ENCODE peak calls at places on chromosome 7, in four cellular contexts. A is tibial artery, D is GM12865, F is cardiac fibroblast. V is an unnamed sample.

GRCh38 chr7:140704205-140704604 is 7.7 kb downstream of the NDUFB2 start:
- DNase-seq in D (no peak), F (no peak), A (no peak), V (no peak)

GRCh38 chr7:49400891-49401550 is 372.4 kb upstream of the VWC2 start:
- DNase-seq in A (no peak), D (no peak), F (no peak), V (no peak)

GRCh38 chr7:7318610-7319009 is 136.3 kb downstream of the C1GALT1 start:
- DNase-seq in A (no peak), D (no peak), F (no peak), V (no peak)

GRCh38 chr7:145655666-145656065 is 460.9 kb upstream of the CNTNAP2 start:
- DNase-seq in F (no peak), D (no peak), A (no peak), V (no peak)

GRCh38 chr7:130804156-130804708 is 70.2 kb upstream of the KLF14 start:
- DNase-seq in A (no peak), D (no peak), F (no peak), V (no peak)

GRCh38 chr7:1716263-1717094 is 46.4 kb downstream of the ELFN1 start:
- DNase-seq in D (no peak), A (no peak), F (peak), V (peak)

GRCh38 chr7:41656357-41656756 is 46.5 kb downstream of the INHBA start:
- DNase-seq in F (peak), A (no peak), D (no peak), V (no peak)

GRCh38 chr7:122487131-122487530 is 182.6 kb upstream of the FEZF1 start:
- DNase-seq in A (no peak), D (no peak), F (peak), V (no peak)

GRCh38 chr7:149625339-149625946 is 127.8 kb upstream of the ZNF746 start:
- DNase-seq in A (no peak), F (peak), D (peak), V (peak)

DNA sequence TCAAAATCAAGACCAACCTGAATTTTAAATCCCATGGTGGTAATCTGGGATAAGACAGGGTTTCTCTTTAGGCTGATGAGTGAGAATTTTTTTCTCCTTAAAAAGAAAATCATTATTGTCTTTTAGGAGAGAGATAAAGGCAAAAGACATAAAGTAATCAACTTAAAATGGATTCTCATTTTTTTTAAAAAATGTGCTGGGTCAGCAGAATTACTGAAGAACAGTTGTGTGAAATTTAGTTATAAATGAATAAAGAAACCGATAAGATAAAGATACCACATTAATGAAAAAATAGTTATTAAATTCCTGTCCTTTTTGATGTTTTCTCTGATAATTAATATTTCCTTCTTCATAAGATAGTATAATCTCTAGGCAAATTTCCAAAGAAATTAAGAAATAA is 161.3 kb upstream of the YAE1 start:
- DNase-seq in D (no peak), A (no peak), F (no peak), V (no peak)
- TF ChIP-seq CTCF in D (no peak), A (no peak), F (no peak), V (no peak)

GRCh38 chr7:137690635-137691034 is 156.1 kb downstream of the DGKI start:
- DNase-seq in A (no peak), F (no peak), D (no peak), V (no peak)
- TF ChIP-seq CTCF in A (no peak), F (no peak), D (no peak), V (no peak)

DNA sequence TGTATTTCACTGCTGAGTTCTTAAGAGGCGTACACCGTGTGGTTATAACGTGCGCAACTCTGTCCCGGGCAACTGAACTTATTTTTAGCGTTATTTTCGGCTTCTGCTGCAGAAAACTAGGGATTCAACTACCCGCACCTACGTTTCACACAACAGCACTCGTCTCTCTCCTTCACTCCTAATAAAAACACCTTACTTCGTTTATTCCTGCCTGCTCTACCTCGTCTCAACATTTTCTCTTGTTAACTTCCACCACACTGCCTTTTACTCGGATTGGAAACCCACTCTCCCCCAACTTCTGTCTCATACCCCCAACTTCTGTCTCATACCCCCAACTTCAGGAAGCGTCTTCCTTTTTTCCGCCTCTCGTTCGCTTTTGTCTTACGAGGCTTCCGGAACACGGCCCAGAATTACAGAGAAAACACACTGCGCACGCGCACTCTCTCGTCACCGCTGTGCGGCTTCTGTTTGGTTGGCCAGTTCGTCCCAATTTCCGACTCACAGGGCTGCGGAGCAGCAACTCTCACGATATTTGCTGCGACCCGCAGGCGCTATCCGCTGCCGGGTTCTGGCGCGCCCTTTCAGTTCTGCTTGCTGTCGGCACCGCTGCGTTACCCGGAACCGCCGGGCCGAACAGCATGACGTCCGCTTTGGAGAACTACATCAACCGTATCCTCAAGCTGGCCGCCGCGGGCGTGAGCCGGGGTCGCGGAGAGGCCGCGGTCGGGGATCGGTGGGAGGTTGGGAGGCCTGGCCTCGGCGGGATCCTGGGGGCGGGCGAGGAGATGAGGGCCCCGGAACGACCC is at the start of gene LSM8:
- DNase-seq in F (peak), D (peak), A (peak), V (peak)
- TF ChIP-seq CTCF in F (no peak), D (no peak), A (no peak), V (no peak)

GRCh38 chr7:84245831-84246230 is 51.2 kb upstream of the SEMA3A start:
- DNase-seq in D (no peak), F (no peak), A (no peak), V (no peak)

GRCh38 chr7:84248267-84248666 is 53.7 kb upstream of the SEMA3A start:
- DNase-seq in F (peak), D (peak), A (no peak), V (no peak)

GRCh38 chr7:84249651-84250050 is 55.1 kb upstream of the SEMA3A start:
- DNase-seq in A (no peak), F (no peak), D (no peak), V (no peak)

GRCh38 chr7:84248843-84249242 is 54.3 kb upstream of the SEMA3A start:
- DNase-seq in F (no peak), D (peak), A (no peak), V (no peak)

GRCh38 chr7:84247591-84247990 is 53.0 kb upstream of the SEMA3A start:
- DNase-seq in D (peak), A (no peak), F (peak), V (no peak)
- TF ChIP-seq CTCF in D (no peak), A (no peak), F (peak), V (no peak)